ENCODE peak calls at places on chromosomes 4 and X, in four cellular contexts. K is cardiac muscle cell, Y is thoracic aorta, T is body of pancreas. E is an unnamed sample.
A peak's percentile ranks its signal among the peaks of the same experiment; 100 is the strongest.

GRCh38 chrX:2492536-2493218 is 8.1 kb downstream of the DHRSX start:
- DNase-seq in K (no peak), Y (no peak), T (peak; percentile 58), E (no peak)

GRCh38 chrX:48798318-48798717 is 3.5 kb upstream of the HDAC6 start:
- DNase-seq in K (no peak), Y (no peak), T (no peak), E (no peak)

GRCh38 chr4:57220172-57220571 is 110.0 kb upstream of the IGFBP7 start:
- DNase-seq in K (no peak), Y (no peak), T (no peak), E (no peak)

GRCh38 chrX:68717663-68718442 is 70.4 kb downstream of the STARD8 start:
- DNase-seq in K (no peak), Y (no peak), T (no peak), E (no peak)

GRCh38 chr4:8597791-8598190 is 5.2 kb downstream of the CPZ start:
- DNase-seq in K (no peak), Y (no peak), T (no peak), E (no peak)

GRCh38 chr4:34721835-34722234 is 1522.5 kb downstream of the ARAP2 start:
- DNase-seq in K (no peak), Y (no peak), T (no peak), E (no peak)

GRCh38 chr4:40524642-40525041 is 105.0 kb downstream of the RBM47 start:
- DNase-seq in K (no peak), Y (no peak), T (no peak), E (no peak)

GRCh38 chr4:53705972-53706371 is 114.7 kb upstream of the LNX1 start:
- DNase-seq in K (no peak), Y (no peak), T (no peak), E (no peak)

GRCh38 chr4:4820264-4820663 is 39.2 kb upstream of the MSX1 start:
- DNase-seq in K (no peak), Y (no peak), T (no peak), E (no peak)

GRCh38 chr4:6907658-6908191 is 1.9 kb upstream of the TBC1D14 start:
- DNase-seq in K (peak; percentile 59), Y (no peak), T (peak; percentile 65), E (no peak)

GRCh38 chrX:1105671-1106419 is 106.6 kb downstream of the CRLF2 start:
- DNase-seq in K (no peak), Y (no peak), T (no peak), E (no peak)

GRCh38 chrX:1106478-1107210 is 105.8 kb downstream of the CRLF2 start:
- DNase-seq in K (no peak), Y (no peak), T (no peak), E (no peak)

GRCh38 chrX:1111543-1112300 is 100.7 kb downstream of the CRLF2 start:
- DNase-seq in K (no peak), Y (no peak), T (no peak), E (no peak)

GRCh38 chrX:1109580-1110119 is 102.8 kb downstream of the CRLF2 start:
- DNase-seq in K (no peak), Y (no peak), T (no peak), E (no peak)

DNA sequence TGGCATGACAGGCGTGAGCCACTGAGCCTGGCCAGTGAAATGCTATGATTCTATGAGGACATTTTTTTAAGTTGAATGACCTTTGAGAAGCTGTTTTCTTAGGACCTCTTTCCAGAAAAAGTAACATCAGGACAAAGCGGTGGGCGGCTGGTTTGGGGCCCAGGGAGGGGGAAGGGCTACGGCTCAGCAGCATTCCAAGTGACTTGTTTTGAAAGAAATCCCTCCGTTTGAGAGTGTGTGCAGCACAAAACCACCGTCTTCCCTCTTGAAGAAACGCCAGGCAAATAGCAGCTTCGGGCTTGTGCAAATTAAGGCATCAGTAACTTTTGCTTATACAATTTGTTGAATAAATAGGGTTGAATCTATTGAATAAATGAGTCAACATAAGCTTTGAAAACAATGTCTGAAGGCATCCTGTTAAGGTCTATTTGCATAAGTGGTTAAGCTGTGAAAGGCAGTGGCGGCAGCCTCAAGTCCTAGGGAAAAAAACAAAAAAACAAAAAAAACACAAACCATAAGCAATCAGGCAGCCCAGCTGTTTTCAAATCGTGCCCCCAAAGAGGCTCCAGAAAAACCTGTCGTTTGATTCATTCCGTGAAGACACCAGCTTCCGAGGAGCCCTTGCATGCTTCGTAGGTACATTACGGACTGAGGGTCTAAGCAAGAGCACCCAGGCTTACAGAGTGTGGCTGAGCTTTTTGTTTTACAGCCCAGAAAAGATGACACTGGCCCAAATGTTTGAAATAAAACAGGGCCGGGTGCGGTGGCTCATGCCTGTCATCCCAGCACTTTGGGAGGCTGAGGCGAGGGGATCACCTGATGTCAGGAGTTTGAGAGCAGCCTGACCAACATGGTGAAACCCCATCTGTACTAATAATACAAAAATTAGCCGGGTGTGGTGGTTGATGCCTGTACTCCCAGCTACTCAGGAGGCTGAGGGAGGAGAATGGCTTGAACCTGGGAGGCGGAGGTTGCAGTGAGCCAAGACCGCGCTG is 103.7 kb downstream of the CRLF2 start:
- DNase-seq in K (peak; percentile 17), Y (no peak), T (no peak), E (no peak)
- H3K9me3 ChIP-seq in K (no peaks in the 10 kb centered on the region), Y (no peaks in the 10 kb centered on the region), T (no peaks in the 10 kb centered on the region), E (no peaks in the 10 kb centered on the region)

GRCh38 chrX:16869393-16870094 is 618 bp downstream of the RBBP7 start:
- DNase-seq in K (peak; percentile 75), Y (no peak), T (peak; percentile 19), E (no peak)
- H3K27me3 ChIP-seq in K (no peaks in the 10 kb centered on the region), Y (no peaks in the 10 kb centered on the region), T (no peaks in the 10 kb centered on the region), E (no peaks in the 10 kb centered on the region)

GRCh38 chrX:66384722-66385121 is 220.7 kb downstream of the HEPH start:
- DNase-seq in K (no peak), Y (no peak), T (no peak), E (no peak)
- H3K9me3 ChIP-seq in K (no peaks in the 10 kb centered on the region), Y (no peaks in the 10 kb centered on the region), T (no peaks in the 10 kb centered on the region), E (no peaks in the 10 kb centered on the region)

DNA sequence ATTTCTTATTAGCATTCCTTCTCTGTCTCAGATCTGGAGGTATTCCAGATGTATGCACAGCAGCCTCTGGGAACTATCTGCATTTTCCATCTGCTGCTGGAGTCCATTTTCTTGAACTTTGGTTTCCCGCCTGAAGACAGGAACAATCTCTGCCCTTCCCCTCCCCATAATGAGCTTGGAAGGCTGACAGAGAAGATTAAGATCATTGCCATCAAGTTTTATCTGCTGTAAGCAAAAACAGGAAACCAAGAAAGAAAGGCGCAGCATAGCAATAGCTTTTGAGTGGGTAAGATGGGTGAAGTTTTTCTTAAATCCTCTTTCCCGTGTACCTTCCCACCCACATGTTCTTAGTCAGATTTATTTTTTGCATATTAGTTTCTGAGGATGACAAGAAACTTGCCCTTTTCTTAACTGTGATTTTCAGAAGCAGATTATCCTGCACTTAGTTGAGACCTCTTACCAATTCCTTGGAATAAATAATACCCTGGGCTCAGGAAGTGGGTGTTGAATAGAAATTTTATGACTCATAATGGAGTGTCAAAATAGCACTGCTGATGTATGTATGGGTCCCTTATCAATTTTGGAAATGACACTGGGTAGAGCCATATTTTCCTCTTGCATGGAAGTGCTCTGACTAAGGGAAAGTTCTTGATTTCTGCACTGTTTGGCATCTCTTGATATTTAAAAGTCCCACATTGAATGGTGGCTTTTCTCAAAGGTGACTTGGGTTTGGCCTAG is 78.3 kb downstream of the CT47B1 start:
- DNase-seq in K (no peak), Y (no peak), T (no peak), E (no peak)
- H3K27me3 ChIP-seq in K (no peaks in the 10 kb centered on the region), Y (no peaks in the 10 kb centered on the region), T (no peaks in the 10 kb centered on the region), E (no peaks in the 10 kb centered on the region)

DNA sequence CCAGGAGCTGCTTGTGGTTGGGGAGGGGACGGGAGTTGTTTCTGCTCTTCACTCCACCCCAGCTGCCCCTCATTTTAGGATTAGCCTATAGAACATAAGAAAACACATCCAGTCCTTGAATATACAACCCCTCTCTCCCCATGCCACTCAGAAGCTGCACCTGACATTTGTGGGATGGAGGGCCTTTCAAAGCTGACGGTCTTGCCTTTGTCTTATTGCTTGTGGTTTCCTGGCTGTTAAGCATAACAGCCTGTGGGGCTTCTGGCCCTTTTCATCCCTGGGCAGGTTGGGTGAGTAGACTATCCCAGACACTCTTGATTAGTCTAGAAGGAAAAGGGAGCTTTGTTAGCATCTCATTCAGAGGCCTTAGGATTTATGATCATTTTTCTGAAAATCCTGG is 407.6 kb upstream of the BOD1L1 start:
- DNase-seq in K (no peak), Y (no peak), T (no peak), E (no peak)
- H3K9me3 ChIP-seq in K (no peaks in the 10 kb centered on the region), Y (no peaks in the 10 kb centered on the region), T (no peaks in the 10 kb centered on the region), E (no peaks in the 10 kb centered on the region)

GRCh38 chrX:72280210-72280882 is 3.3 kb upstream of the RPS4X start:
- DNase-seq in K (no peak), Y (no peak), T (no peak), E (no peak)
- H3K27me3 ChIP-seq in K (no peaks in the 10 kb centered on the region), Y (no peaks in the 10 kb centered on the region), T (no peaks in the 10 kb centered on the region), E (no peaks in the 10 kb centered on the region)

GRCh38 chrX:154602226-154602625 is 16.9 kb downstream of the CTAG1B start:
- DNase-seq in K (no peak), Y (no peak), T (no peak), E (no peak)
- H3K9me3 ChIP-seq in K (no peaks in the 10 kb centered on the region), Y (no peaks in the 10 kb centered on the region), T (no peaks in the 10 kb centered on the region), E (no peaks in the 10 kb centered on the region)

GRCh38 chr4:823093-823760 is 2.7 kb downstream of the CPLX1 start:
- DNase-seq in K (no peak), Y (no peak), T (no peak), E (no peak)

GRCh38 chr4:825969-826330 is at the start of gene CPLX1:
- DNase-seq in K (peak; percentile 72), Y (no peak), T (peak; percentile 33), E (no peak)

GRCh38 chr4:825063-825968 is 613 bp downstream of the CPLX1 start:
- DNase-seq in K (peak; percentile 66), Y (no peak), T (no peak), E (no peak)

GRCh38 chr4:823761-824460 is 2.0 kb downstream of the CPLX1 start:
- DNase-seq in K (no peak), Y (no peak), T (no peak), E (no peak)

GRCh38 chr4:824461-825062 is 1.4 kb downstream of the CPLX1 start:
- DNase-seq in K (no peak), Y (no peak), T (no peak), E (no peak)
- H3K27me3 ChIP-seq in K (peaks cover 94% of the 10 kb centered on the region), Y (no peaks in the 10 kb centered on the region), T (peaks cover 21% of the 10 kb centered on the region), E (peaks cover 25% of the 10 kb centered on the region)

DNA sequence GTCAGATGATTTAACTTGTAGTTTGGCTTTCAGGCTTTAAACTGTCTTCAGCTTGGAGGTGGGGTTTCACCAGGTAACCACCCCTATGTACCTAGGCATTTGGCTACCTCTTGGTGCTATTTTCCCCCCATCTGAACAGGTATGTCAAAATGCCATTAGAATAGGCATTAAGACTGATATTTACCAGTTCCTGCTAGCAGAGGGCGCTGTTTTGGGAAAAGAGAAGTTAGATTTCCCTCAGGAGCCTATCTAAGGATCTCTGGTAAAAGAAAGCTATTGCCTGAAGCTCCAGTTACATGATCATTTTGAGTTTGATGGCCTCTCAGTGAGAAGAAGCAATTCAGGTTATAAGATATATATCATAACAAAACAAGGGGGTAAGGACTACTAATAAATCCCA is 879.1 kb downstream of the SH3BGRL start:
- DNase-seq in K (peak; percentile 15), Y (no peak), T (no peak), E (no peak)
- H3K9me3 ChIP-seq in K (no peaks in the 10 kb centered on the region), Y (no peaks in the 10 kb centered on the region), T (no peaks in the 10 kb centered on the region), E (peaks cover 9% of the 10 kb centered on the region)

GRCh38 chr4:1868912-1869311 is 2.3 kb upstream of the NSD2 start:
- DNase-seq in K (no peak), Y (no peak), T (no peak), E (no peak)

GRCh38 chr4:1870328-1870577 is 940 bp upstream of the NSD2 start:
- DNase-seq in K (peak; percentile 89), Y (peak; percentile 42), T (peak; percentile 95), E (peak; percentile 45)

GRCh38 chr4:1869530-1870327 is 1.5 kb upstream of the NSD2 start:
- DNase-seq in K (no peak), Y (no peak), T (no peak), E (no peak)

GRCh38 chr4:1866095-1866755 is 5.0 kb upstream of the NSD2 start:
- DNase-seq in K (no peak), Y (no peak), T (peak; percentile 42), E (no peak)

GRCh38 chr4:1868293-1868692 is 2.9 kb upstream of the NSD2 start:
- DNase-seq in K (no peak), Y (no peak), T (peak; percentile 20), E (no peak)
- H3K27me3 ChIP-seq in K (no peaks in the 10 kb centered on the region), Y (no peaks in the 10 kb centered on the region), T (no peaks in the 10 kb centered on the region), E (no peaks in the 10 kb centered on the region)